ENCODE peak calls at places on chromosomes 1 and 21, in four cellular contexts. One of them, this sample, is unnamed.
A peak's percentile ranks its signal among the peaks of the same experiment; 100 is the strongest.

GRCh38 chr1:202685671-202686070 is 24.6 kb downstream of the SYT2 start:
- DNase-seq in breast epithelium: no peak
- DNase-seq in LNCaP clone FGC: no peak
- DNase-seq in cardiac fibroblast: no peak
- DNase-seq in this sample: no peak

GRCh38 chr1:117368116-117369108 is 1.2 kb downstream of the MAN1A2 start:
- DNase-seq in breast epithelium: no peak
- DNase-seq in LNCaP clone FGC: no peak
- DNase-seq in cardiac fibroblast: peak; percentile 41
- DNase-seq in this sample: no peak

GRCh38 chr1:29393451-29393826 is 157.1 kb downstream of the PTPRU start:
- DNase-seq in breast epithelium: no peak
- DNase-seq in LNCaP clone FGC: no peak
- DNase-seq in cardiac fibroblast: no peak
- DNase-seq in this sample: no peak

GRCh38 chr21:10272216-10272615 is 249.2 kb upstream of the TPTE start:
- DNase-seq in breast epithelium: no peak
- DNase-seq in LNCaP clone FGC: no peak
- DNase-seq in cardiac fibroblast: peak; percentile 13
- DNase-seq in this sample: no peak

GRCh38 chr21:35044770-35045538 is 4.1 kb downstream of the RUNX1 start:
- DNase-seq in breast epithelium: no peak
- DNase-seq in LNCaP clone FGC: no peak
- DNase-seq in cardiac fibroblast: no peak
- DNase-seq in this sample: no peak

GRCh38 chr1:244881552-244882280 is 17.4 kb upstream of the HNRNPU start:
- DNase-seq in breast epithelium: no peak
- DNase-seq in LNCaP clone FGC: no peak
- DNase-seq in cardiac fibroblast: no peak
- DNase-seq in this sample: no peak

GRCh38 chr1:185154912-185155513 is 1.7 kb downstream of the TRMT1L start:
- DNase-seq in breast epithelium: no peak
- DNase-seq in LNCaP clone FGC: no peak
- DNase-seq in cardiac fibroblast: peak; percentile 29
- DNase-seq in this sample: no peak

GRCh38 chr1:64598100-64598571 is 128.2 kb downstream of the CACHD1 start:
- DNase-seq in breast epithelium: no peak
- DNase-seq in LNCaP clone FGC: no peak
- DNase-seq in cardiac fibroblast: peak; percentile 79
- DNase-seq in this sample: no peak

GRCh38 chr1:244092293-244093264 is 41.5 kb downstream of the ZBTB18 start:
- DNase-seq in breast epithelium: peak; percentile 25
- DNase-seq in LNCaP clone FGC: no peak
- DNase-seq in cardiac fibroblast: peak; percentile 61
- DNase-seq in this sample: no peak

GRCh38 chr1:241408170-241408569 is 51.2 kb upstream of the RGS7 start:
- DNase-seq in breast epithelium: no peak
- DNase-seq in LNCaP clone FGC: no peak
- DNase-seq in cardiac fibroblast: peak; percentile 69
- DNase-seq in this sample: peak; percentile 2

GRCh38 chr1:76138217-76138616 is 63.7 kb downstream of the ST6GALNAC3 start:
- DNase-seq in breast epithelium: no peak
- DNase-seq in LNCaP clone FGC: no peak
- DNase-seq in cardiac fibroblast: no peak
- DNase-seq in this sample: no peak

GRCh38 chr1:62076286-62076685 is 118.4 kb upstream of the L1TD1 start:
- DNase-seq in breast epithelium: no peak
- DNase-seq in LNCaP clone FGC: peak; percentile 22
- DNase-seq in cardiac fibroblast: peak; percentile 83
- DNase-seq in this sample: no peak

GRCh38 chr1:145887631-145888030 is 2.0 kb upstream of the ANKRD35 start:
- DNase-seq in breast epithelium: no peak
- DNase-seq in LNCaP clone FGC: no peak
- DNase-seq in cardiac fibroblast: no peak
- DNase-seq in this sample: no peak

GRCh38 chr21:42079939-42080787 is 9.0 kb downstream of the UMODL1 start:
- DNase-seq in breast epithelium: no peak
- DNase-seq in LNCaP clone FGC: no peak
- DNase-seq in cardiac fibroblast: no peak
- DNase-seq in this sample: no peak

GRCh38 chr21:42082501-42083360 is 11.6 kb downstream of the UMODL1 start:
- DNase-seq in breast epithelium: no peak
- DNase-seq in LNCaP clone FGC: no peak
- DNase-seq in cardiac fibroblast: no peak
- DNase-seq in this sample: no peak

GRCh38 chr21:42080788-42081083 is 9.6 kb downstream of the UMODL1 start:
- DNase-seq in breast epithelium: no peak
- DNase-seq in LNCaP clone FGC: peak; percentile 2
- DNase-seq in cardiac fibroblast: peak; percentile 84
- DNase-seq in this sample: no peak

GRCh38 chr21:42081931-42082381 is 10.8 kb downstream of the UMODL1 start:
- DNase-seq in breast epithelium: no peak
- DNase-seq in LNCaP clone FGC: no peak
- DNase-seq in cardiac fibroblast: no peak
- DNase-seq in this sample: no peak

GRCh38 chr21:42081138-42081537 is 10.0 kb downstream of the UMODL1 start:
- DNase-seq in breast epithelium: no peak
- DNase-seq in LNCaP clone FGC: peak; percentile 21
- DNase-seq in cardiac fibroblast: peak; percentile 21
- DNase-seq in this sample: no peak
- H3K4me3 ChIP-seq in breast epithelium: no peak overlapping the region
- H3K4me3 ChIP-seq in LNCaP clone FGC: no peak overlapping the region
- H3K4me3 ChIP-seq in cardiac fibroblast: no peak overlapping the region
- H3K4me3 ChIP-seq in this sample: no peak overlapping the region

DNA sequence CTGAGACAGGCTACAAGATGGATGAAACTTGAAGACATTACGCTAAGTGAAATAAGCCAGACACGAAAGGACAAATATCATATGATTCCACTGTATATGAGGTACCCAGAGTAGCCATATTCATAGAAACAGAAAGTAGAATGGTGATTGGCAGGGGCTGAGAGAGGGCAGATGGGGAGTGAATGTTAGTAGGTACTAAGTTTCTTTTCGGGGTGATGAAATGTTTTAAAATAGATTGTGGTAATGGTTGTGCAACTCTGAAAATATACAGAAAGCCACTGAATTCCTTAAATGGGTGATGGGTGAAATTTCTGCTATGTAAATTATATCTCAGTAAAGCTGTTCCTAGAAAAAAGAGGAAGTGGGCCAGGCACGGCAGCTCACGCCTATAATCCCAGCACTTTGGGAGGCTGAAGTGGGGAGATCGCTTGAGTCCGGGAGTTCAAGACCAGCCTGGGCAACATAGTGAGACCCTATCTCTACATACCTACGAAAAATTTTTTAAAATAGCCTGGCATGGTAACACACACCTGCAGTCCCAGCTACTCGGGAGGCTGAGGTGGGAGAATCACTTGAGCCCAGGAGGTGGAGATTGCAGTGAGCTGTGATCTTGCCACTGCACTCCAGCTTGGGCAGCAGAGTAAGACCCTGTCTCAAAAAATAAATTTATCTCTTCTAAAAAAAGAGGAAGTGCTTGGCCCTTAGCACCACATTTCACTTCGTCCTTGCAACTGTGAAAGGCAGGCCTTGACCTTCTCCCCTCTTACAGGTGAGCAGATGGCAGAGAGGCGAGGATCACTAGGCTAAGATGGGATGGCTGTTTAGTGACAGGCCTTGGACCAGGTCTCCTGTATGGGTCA is 16.0 kb downstream of the SLC27A3 start:
- DNase-seq in breast epithelium: no peak
- DNase-seq in LNCaP clone FGC: no peak
- DNase-seq in cardiac fibroblast: peak; percentile 88
- DNase-seq in this sample: no peak
- H3K4me3 ChIP-seq in breast epithelium: peak overlapping the region; percentile 14
- H3K4me3 ChIP-seq in LNCaP clone FGC: no peak overlapping the region
- H3K4me3 ChIP-seq in cardiac fibroblast: peak overlapping the region; percentile 28
- H3K4me3 ChIP-seq in this sample: no peak overlapping the region

DNA sequence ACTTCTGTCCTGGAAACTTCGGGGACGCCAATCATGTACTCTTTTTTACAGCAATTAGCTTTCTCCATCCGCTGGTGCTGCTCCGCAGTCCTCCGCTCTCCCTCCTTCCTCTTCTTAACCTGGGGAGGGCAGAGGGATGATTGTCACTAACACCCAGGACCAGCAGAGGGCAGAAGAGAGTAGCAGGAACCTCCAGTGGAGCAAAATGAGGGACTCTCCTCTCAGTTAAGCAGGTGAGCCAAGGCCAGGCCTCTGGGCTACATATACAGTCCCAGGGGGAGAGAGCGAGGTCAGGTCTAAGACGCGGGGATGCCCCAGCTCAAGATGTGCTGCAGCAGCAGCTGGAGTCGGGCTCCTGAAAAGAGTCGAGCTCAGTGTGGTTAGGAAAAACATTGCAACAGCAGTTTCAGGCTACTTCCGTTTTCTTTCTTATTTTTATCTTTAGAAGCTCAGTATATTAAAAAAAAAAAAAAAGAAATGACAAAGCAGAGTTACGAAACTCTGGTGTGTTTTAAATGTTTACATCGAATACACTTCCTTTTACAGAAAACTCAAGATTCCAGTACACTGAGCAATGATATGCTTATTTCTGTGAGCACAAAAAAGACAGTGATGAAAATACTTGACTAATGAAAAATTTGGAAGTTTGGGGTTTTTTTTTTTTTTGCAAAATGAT is 25.7 kb upstream of the NLRP3 start:
- DNase-seq in breast epithelium: peak; percentile 67
- DNase-seq in LNCaP clone FGC: peak; percentile 39
- DNase-seq in cardiac fibroblast: peak; percentile 87
- DNase-seq in this sample: peak; percentile 75
- H3K4me3 ChIP-seq in breast epithelium: no peak overlapping the region
- H3K4me3 ChIP-seq in LNCaP clone FGC: no peak overlapping the region
- H3K4me3 ChIP-seq in cardiac fibroblast: peak overlapping the region; percentile 30
- H3K4me3 ChIP-seq in this sample: peak overlapping the region; percentile 20

DNA sequence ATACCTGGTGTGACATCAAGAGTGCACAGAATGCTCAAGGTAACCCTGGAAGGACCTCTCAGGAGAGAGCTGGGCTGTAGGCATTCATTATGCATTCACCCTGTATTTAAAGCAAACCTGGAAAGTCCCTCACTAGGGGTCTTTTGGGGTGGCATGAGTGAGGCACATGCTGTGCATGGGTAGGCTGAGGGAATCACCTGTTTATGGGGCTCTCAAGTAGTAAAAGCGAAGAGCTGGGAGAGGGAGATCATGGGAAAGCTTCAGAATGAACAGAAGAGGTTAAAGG is 736 bp downstream of the EFNA1 start:
- DNase-seq in breast epithelium: no peak
- DNase-seq in LNCaP clone FGC: no peak
- DNase-seq in cardiac fibroblast: no peak
- DNase-seq in this sample: no peak
- H3K4me3 ChIP-seq in breast epithelium: peak overlapping the region; percentile 60
- H3K4me3 ChIP-seq in LNCaP clone FGC: peak overlapping the region; percentile 88
- H3K4me3 ChIP-seq in cardiac fibroblast: peak overlapping the region; percentile 55
- H3K4me3 ChIP-seq in this sample: peak overlapping the region; percentile 61

This sample was measured in Jurkat, Clone E6-1.